ENCODE peak calls at places on chromosomes 5 and 9, in eight cellular contexts. Z is ecto neural progenitor cell; W is NCI-H1105; J is transverse colon; N is activated T-cell treated with anti-CD3 and anti-CD28 coated beads, Interleukin-2, amount 50 U/mL, for 1 hour; D is kidney epithelial cell; C is HuH-7.5; F is stimulated activated CD8-positive, alpha-beta memory T cell treated with anti-CD3 and anti-CD28 coated beads, Interleukin-4, amount 100 ng/mL, for 4 hours. E is an unnamed sample.

GRCh38 chr5:6475626-6476312 is 27.1 kb downstream of the UBE2QL1 start:
- DNase-seq in F (no peak), W (peak; percentile 28), Z (peak; percentile 69), N (no peak), J (no peak), D (no peak), C (no peak), E (peak; percentile 72)

GRCh38 chr5:73796164-73797141 is 170.5 kb downstream of the ARHGEF28 start:
- DNase-seq in F (no peak), J (no peak), W (no peak), Z (no peak), D (peak; percentile 93), N (no peak), C (no peak), E (no peak)

GRCh38 chr9:15306068-15306756 is 804 bp downstream of the TTC39B start:
- DNase-seq in W (peak; percentile 96), Z (peak; percentile 67), D (no peak), F (no peak), C (peak; percentile 15), N (peak; percentile 57), J (peak; percentile 78), E (peak; percentile 61)

GRCh38 chr9:38280251-38280800 is 112.2 kb upstream of the ALDH1B1 start:
- DNase-seq in F (no peak), D (no peak), C (no peak), Z (peak; percentile 16), N (no peak), J (no peak), W (no peak), E (no peak)

GRCh38 chr5:126422994-126423788 is at the start of gene GRAMD2B:
- DNase-seq in W (peak; percentile 69), Z (peak; percentile 86), C (no peak), J (peak; percentile 86), F (peak; percentile 23), D (peak; percentile 65), N (peak; percentile 65), E (peak; percentile 76)

GRCh38 chr9:134551657-134552348 is 89.8 kb upstream of the COL5A1 start:
- DNase-seq in Z (no peak), J (no peak), N (no peak), C (no peak), W (no peak), D (peak; percentile 87), F (no peak), E (no peak)

GRCh38 chr9:4894076-4894475 is 91.0 kb upstream of the JAK2 start:
- DNase-seq in Z (no peak), N (no peak), W (no peak), C (no peak), D (no peak), F (no peak), J (no peak), E (no peak)

GRCh38 chr5:71892641-71893340 is 173.7 kb downstream of the CARTPT start:
- DNase-seq in N (no peak), F (no peak), W (no peak), J (no peak), Z (no peak), C (no peak), D (no peak), E (peak; percentile 27)

GRCh38 chr9:89542461-89543021 is 44.6 kb upstream of the SEMA4D start:
- DNase-seq in Z (no peak), D (no peak), N (no peak), C (no peak), J (peak; percentile 22), W (peak; percentile 49), F (no peak), E (no peak)

GRCh38 chr5:61777292-61777691 is 445.2 kb downstream of the ZSWIM6 start:
- DNase-seq in J (no peak), W (no peak), C (no peak), F (no peak), Z (no peak), D (no peak), N (no peak), E (no peak)

GRCh38 chr9:132114102-132114707 is 34.5 kb upstream of the MED27 start:
- DNase-seq in W (no peak), C (peak; percentile 68), J (peak; percentile 41), N (peak; percentile 43), F (no peak), Z (peak; percentile 89), D (peak; percentile 18), E (peak; percentile 97)

GRCh38 chr5:110790673-110791072 is 51.9 kb downstream of the SLC25A46 start:
- DNase-seq in J (no peak), N (no peak), D (no peak), W (no peak), Z (no peak), F (no peak), C (no peak), E (no peak)

GRCh38 chr9:128365525-128365924 is 5.6 kb upstream of the URM1 start:
- DNase-seq in Z (no peak), C (no peak), F (no peak), D (no peak), N (no peak), J (no peak), W (no peak), E (no peak)

GRCh38 chr9:80605129-80605528 is 1033.4 kb downstream of the TLE4 start:
- DNase-seq in W (peak; percentile 29), N (no peak), J (no peak), D (peak; percentile 23), F (no peak), C (peak; percentile 3), Z (no peak), E (no peak)

GRCh38 chr9:134357631-134358025 is 31.4 kb downstream of the RXRA start:
- DNase-seq in D (no peak), C (no peak), W (no peak), N (no peak), J (no peak), F (no peak), Z (no peak), E (no peak)

GRCh38 chr9:121648799-121649198 is 2.6 kb upstream of the DAB2IP start:
- DNase-seq in J (no peak), C (no peak), D (no peak), W (no peak), F (no peak), Z (no peak), N (no peak), E (no peak)

GRCh38 chr9:131960311-131960710 is 119.4 kb downstream of the MED27 start:
- DNase-seq in F (no peak), W (no peak), D (no peak), N (no peak), Z (no peak), J (no peak), C (no peak), E (no peak)

GRCh38 chr9:107465467-107466451 is 23.8 kb downstream of the KLF4 start:
- DNase-seq in J (peak; percentile 75), Z (peak; percentile 83), C (no peak), W (no peak), D (no peak), N (peak; percentile 22), F (no peak), E (peak; percentile 84)

GRCh38 chr5:139335811-139336210 is 5.8 kb upstream of the PAIP2 start:
- DNase-seq in C (no peak), N (no peak), D (no peak), W (no peak), F (no peak), J (no peak), Z (no peak), E (no peak)

GRCh38 chr5:127256886-127257597 is 33.6 kb upstream of the MEGF10 start:
- DNase-seq in D (no peak), F (no peak), W (no peak), N (no peak), Z (no peak), C (no peak), J (no peak), E (no peak)

GRCh38 chr9:114525505-114525904 is 20.2 kb upstream of the WHRN start:
- DNase-seq in J (no peak), F (no peak), N (no peak), D (no peak), C (no peak), Z (no peak), W (no peak), E (no peak)

GRCh38 chr5:76691470-76692273 is 24.3 kb upstream of the F2R start:
- DNase-seq in Z (no peak), C (no peak), W (no peak), D (peak; percentile 34), F (no peak), N (no peak), J (no peak), E (peak; percentile 30)

GRCh38 chr5:141003791-141004601 is 37.7 kb downstream of the PCDHAC2 start:
- DNase-seq in J (no peak), W (no peak), F (no peak), N (no peak), Z (peak; percentile 53), C (no peak), D (peak; percentile 58), E (no peak)

GRCh38 chr5:95518417-95518816 is 36.4 kb downstream of the SKIC3 start:
- DNase-seq in N (no peak), J (no peak), Z (no peak), C (no peak), F (no peak), W (no peak), D (no peak), E (no peak)

GRCh38 chr5:62627121-62627520 is 48.5 kb downstream of the LRRC70 start:
- DNase-seq in D (no peak), F (no peak), W (no peak), N (no peak), C (no peak), Z (no peak), J (no peak), E (no peak)

GRCh38 chr9:135989722-135990467 is 28.7 kb upstream of the UBAC1 start:
- DNase-seq in W (no peak), C (no peak), F (no peak), Z (no peak), N (peak; percentile 43), J (no peak), D (no peak), E (no peak)

GRCh38 chr5:137870647-137871339 is 3.1 kb downstream of the MYOT start:
- DNase-seq in C (no peak), N (no peak), F (no peak), W (no peak), J (no peak), Z (no peak), D (no peak), E (no peak)

GRCh38 chr5:150249744-150250143 is 39.8 kb downstream of the CAMK2A start:
- DNase-seq in F (no peak), N (no peak), J (no peak), C (no peak), D (no peak), W (no peak), Z (no peak), E (no peak)

GRCh38 chr9:29214162-29214520 is 1640.9 kb upstream of the C9orf72 start:
- DNase-seq in J (no peak), W (peak; percentile 79), F (no peak), N (no peak), D (peak; percentile 41), Z (peak; percentile 72), C (no peak), E (peak; percentile 56)

GRCh38 chr5:67061511-67061910 is 135.1 kb downstream of the CD180 start:
- DNase-seq in D (no peak), C (no peak), N (no peak), J (no peak), Z (no peak), F (no peak), W (no peak), E (no peak)

GRCh38 chr5:110840347-110840960 is 101.6 kb downstream of the SLC25A46 start:
- DNase-seq in Z (no peak), W (no peak), C (no peak), F (no peak), N (no peak), J (no peak), D (no peak), E (no peak)

GRCh38 chr5:82886911-82887310 is 190.3 kb downstream of the TMEM167A start:
- DNase-seq in N (no peak), F (no peak), W (no peak), C (no peak), D (peak; percentile 31), J (no peak), Z (no peak), E (no peak)

GRCh38 chr5:29897916-29898315 is 1295.6 kb upstream of the CDH6 start:
- DNase-seq in C (no peak), D (no peak), F (no peak), Z (no peak), J (no peak), W (no peak), N (no peak), E (no peak)

GRCh38 chr5:172979778-172980177 is 3.8 kb upstream of the ATP6V0E1 start:
- DNase-seq in J (no peak), N (no peak), F (no peak), W (no peak), C (no peak), D (no peak), Z (no peak), E (no peak)